ENCODE peak calls at places on chromosomes 13 and 19, in eight cellular contexts. One of them, this sample, is unnamed.

GRCh38 chr19:1430201-1430621 is 8.0 kb upstream of the RPS15 start:
- DNase-seq in transverse colon: no peak
- DNase-seq in neuronal stem cell: no peak
- DNase-seq in lower leg skin: no peak
- DNase-seq in AG04449: no peak
- DNase-seq in colonic mucosa: no peak
- DNase-seq in Peyer's patch: no peak
- DNase-seq in fibroblast of mammary gland: no peak
- DNase-seq in this sample: no peak

GRCh38 chr13:29758591-29759114 is 91.8 kb downstream of the UBL3 start:
- DNase-seq in lower leg skin: no peak
- DNase-seq in neuronal stem cell: no peak
- DNase-seq in transverse colon: peak
- DNase-seq in colonic mucosa: peak
- DNase-seq in AG04449: no peak
- DNase-seq in fibroblast of mammary gland: no peak
- DNase-seq in Peyer's patch: no peak
- DNase-seq in this sample: peak

GRCh38 chr13:106418556-106418955 is 116.9 kb downstream of the EFNB2 start:
- DNase-seq in neuronal stem cell: no peak
- DNase-seq in colonic mucosa: no peak
- DNase-seq in Peyer's patch: no peak
- DNase-seq in transverse colon: no peak
- DNase-seq in AG04449: peak
- DNase-seq in lower leg skin: no peak
- DNase-seq in fibroblast of mammary gland: peak
- DNase-seq in this sample: peak

GRCh38 chr13:106619688-106620555 is 52.0 kb upstream of the ARGLU1 start:
- DNase-seq in Peyer's patch: no peak
- DNase-seq in AG04449: peak
- DNase-seq in colonic mucosa: peak
- DNase-seq in fibroblast of mammary gland: peak
- DNase-seq in transverse colon: peak
- DNase-seq in lower leg skin: peak
- DNase-seq in neuronal stem cell: peak
- DNase-seq in this sample: peak

GRCh38 chr19:53853707-53854106 is 14.0 kb upstream of the MYADM start:
- DNase-seq in transverse colon: no peak
- DNase-seq in AG04449: no peak
- DNase-seq in lower leg skin: no peak
- DNase-seq in colonic mucosa: no peak
- DNase-seq in fibroblast of mammary gland: no peak
- DNase-seq in Peyer's patch: no peak
- DNase-seq in neuronal stem cell: no peak
- DNase-seq in this sample: no peak

GRCh38 chr13:73106513-73107214 is 47.9 kb downstream of the KLF5 start:
- DNase-seq in transverse colon: no peak
- DNase-seq in fibroblast of mammary gland: no peak
- DNase-seq in colonic mucosa: no peak
- DNase-seq in AG04449: no peak
- DNase-seq in Peyer's patch: no peak
- DNase-seq in lower leg skin: no peak
- DNase-seq in neuronal stem cell: no peak
- DNase-seq in this sample: no peak

GRCh38 chr13:23547000-23547590 is 23.1 kb upstream of the TNFRSF19 start:
- DNase-seq in neuronal stem cell: no peak
- DNase-seq in colonic mucosa: no peak
- DNase-seq in lower leg skin: no peak
- DNase-seq in Peyer's patch: no peak
- DNase-seq in transverse colon: peak
- DNase-seq in fibroblast of mammary gland: peak
- DNase-seq in AG04449: no peak
- DNase-seq in this sample: no peak

GRCh38 chr13:78298657-78299056 is 304.7 kb downstream of the POU4F1 start:
- DNase-seq in Peyer's patch: no peak
- DNase-seq in transverse colon: no peak
- DNase-seq in lower leg skin: no peak
- DNase-seq in neuronal stem cell: no peak
- DNase-seq in colonic mucosa: no peak
- DNase-seq in AG04449: no peak
- DNase-seq in fibroblast of mammary gland: peak
- DNase-seq in this sample: peak

GRCh38 chr19:4802711-4803110 is 11.2 kb downstream of the FEM1A start:
- DNase-seq in lower leg skin: no peak
- DNase-seq in fibroblast of mammary gland: no peak
- DNase-seq in AG04449: no peak
- DNase-seq in colonic mucosa: no peak
- DNase-seq in transverse colon: no peak
- DNase-seq in neuronal stem cell: no peak
- DNase-seq in Peyer's patch: no peak
- DNase-seq in this sample: no peak

GRCh38 chr19:54560881-54561385 is 12.7 kb upstream of the LILRA2 start:
- DNase-seq in neuronal stem cell: no peak
- DNase-seq in fibroblast of mammary gland: no peak
- DNase-seq in colonic mucosa: no peak
- DNase-seq in AG04449: no peak
- DNase-seq in Peyer's patch: no peak
- DNase-seq in lower leg skin: no peak
- DNase-seq in transverse colon: no peak
- DNase-seq in this sample: no peak

GRCh38 chr19:29668746-29669609 is 3.7 kb downstream of the PLEKHF1 start:
- DNase-seq in neuronal stem cell: no peak
- DNase-seq in AG04449: no peak
- DNase-seq in lower leg skin: no peak
- DNase-seq in colonic mucosa: no peak
- DNase-seq in fibroblast of mammary gland: no peak
- DNase-seq in transverse colon: no peak
- DNase-seq in Peyer's patch: no peak
- DNase-seq in this sample: peak

GRCh38 chr19:17180997-17181702 is 34.0 kb upstream of the USE1 start:
- DNase-seq in AG04449: no peak
- DNase-seq in fibroblast of mammary gland: no peak
- DNase-seq in Peyer's patch: no peak
- DNase-seq in transverse colon: no peak
- DNase-seq in colonic mucosa: no peak
- DNase-seq in neuronal stem cell: no peak
- DNase-seq in lower leg skin: no peak
- DNase-seq in this sample: no peak

GRCh38 chr13:110648155-110648819 is 32.9 kb downstream of the NAXD start:
- DNase-seq in fibroblast of mammary gland: no peak
- DNase-seq in AG04449: no peak
- DNase-seq in Peyer's patch: no peak
- DNase-seq in neuronal stem cell: no peak
- DNase-seq in transverse colon: no peak
- DNase-seq in lower leg skin: no peak
- DNase-seq in colonic mucosa: peak
- DNase-seq in this sample: no peak

DNA sequence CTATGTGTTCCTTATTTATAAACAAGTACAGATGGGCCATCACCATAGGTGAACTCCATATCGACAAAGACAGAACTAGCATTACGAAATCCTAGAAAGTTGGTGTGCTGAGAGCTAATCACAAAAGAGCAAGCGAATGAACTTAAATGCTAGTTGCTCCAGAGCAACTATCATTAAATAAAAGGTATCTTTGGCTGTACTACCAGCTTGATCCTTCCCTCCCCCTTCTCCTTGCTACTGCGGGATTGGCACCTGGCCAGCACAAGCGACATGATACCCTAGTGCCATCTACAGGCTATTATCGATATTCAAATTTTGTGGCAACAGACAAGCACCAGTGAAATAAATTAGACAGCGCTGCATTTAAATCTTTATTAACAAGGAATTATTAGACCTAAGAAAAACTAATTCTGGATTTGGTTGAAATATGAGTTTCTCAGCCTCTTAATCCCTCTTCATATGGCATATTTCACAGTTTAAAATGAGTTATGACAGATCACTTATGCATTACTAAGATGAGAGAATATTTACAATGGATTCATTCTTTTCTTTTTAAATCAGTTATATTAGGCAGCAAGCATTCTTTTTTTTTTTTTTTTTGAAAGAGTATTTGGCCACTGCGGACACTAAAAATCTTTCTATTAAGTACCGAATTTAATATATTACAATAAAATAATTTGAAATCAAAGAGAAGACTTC is 5.8 kb downstream of the PCDH9 start:
- DNase-seq in transverse colon: peak
- DNase-seq in Peyer's patch: peak
- DNase-seq in neuronal stem cell: peak
- DNase-seq in colonic mucosa: peak
- DNase-seq in AG04449: peak
- DNase-seq in lower leg skin: peak
- DNase-seq in fibroblast of mammary gland: peak
- DNase-seq in this sample: peak
- H3K4me3 ChIP-seq in transverse colon: no peak
- H3K4me3 ChIP-seq in Peyer's patch: no peak
- H3K4me3 ChIP-seq in neuronal stem cell: peak
- H3K4me3 ChIP-seq in colonic mucosa: no peak
- H3K4me3 ChIP-seq in AG04449: peak
- H3K4me3 ChIP-seq in lower leg skin: no peak
- H3K4me3 ChIP-seq in fibroblast of mammary gland: no peak
- H3K4me3 ChIP-seq in this sample: no peak

GRCh38 chr13:28492527-28493367 is 2.2 kb downstream of the FLT1 start:
- DNase-seq in Peyer's patch: no peak
- DNase-seq in transverse colon: no peak
- DNase-seq in fibroblast of mammary gland: no peak
- DNase-seq in AG04449: no peak
- DNase-seq in neuronal stem cell: peak
- DNase-seq in colonic mucosa: no peak
- DNase-seq in lower leg skin: no peak
- DNase-seq in this sample: no peak

GRCh38 chr13:28495586-28496564 is 947 bp upstream of the FLT1 start:
- DNase-seq in AG04449: no peak
- DNase-seq in lower leg skin: no peak
- DNase-seq in colonic mucosa: no peak
- DNase-seq in transverse colon: no peak
- DNase-seq in neuronal stem cell: no peak
- DNase-seq in fibroblast of mammary gland: no peak
- DNase-seq in Peyer's patch: no peak
- DNase-seq in this sample: peak

GRCh38 chr13:28493740-28494536 is 990 bp downstream of the FLT1 start:
- DNase-seq in lower leg skin: no peak
- DNase-seq in AG04449: no peak
- DNase-seq in colonic mucosa: no peak
- DNase-seq in neuronal stem cell: peak
- DNase-seq in transverse colon: no peak
- DNase-seq in Peyer's patch: no peak
- DNase-seq in fibroblast of mammary gland: no peak
- DNase-seq in this sample: no peak

GRCh38 chr13:28494537-28494860 is 429 bp downstream of the FLT1 start:
- DNase-seq in transverse colon: no peak
- DNase-seq in Peyer's patch: no peak
- DNase-seq in fibroblast of mammary gland: no peak
- DNase-seq in AG04449: no peak
- DNase-seq in lower leg skin: no peak
- DNase-seq in neuronal stem cell: peak
- DNase-seq in colonic mucosa: no peak
- DNase-seq in this sample: no peak

DNA sequence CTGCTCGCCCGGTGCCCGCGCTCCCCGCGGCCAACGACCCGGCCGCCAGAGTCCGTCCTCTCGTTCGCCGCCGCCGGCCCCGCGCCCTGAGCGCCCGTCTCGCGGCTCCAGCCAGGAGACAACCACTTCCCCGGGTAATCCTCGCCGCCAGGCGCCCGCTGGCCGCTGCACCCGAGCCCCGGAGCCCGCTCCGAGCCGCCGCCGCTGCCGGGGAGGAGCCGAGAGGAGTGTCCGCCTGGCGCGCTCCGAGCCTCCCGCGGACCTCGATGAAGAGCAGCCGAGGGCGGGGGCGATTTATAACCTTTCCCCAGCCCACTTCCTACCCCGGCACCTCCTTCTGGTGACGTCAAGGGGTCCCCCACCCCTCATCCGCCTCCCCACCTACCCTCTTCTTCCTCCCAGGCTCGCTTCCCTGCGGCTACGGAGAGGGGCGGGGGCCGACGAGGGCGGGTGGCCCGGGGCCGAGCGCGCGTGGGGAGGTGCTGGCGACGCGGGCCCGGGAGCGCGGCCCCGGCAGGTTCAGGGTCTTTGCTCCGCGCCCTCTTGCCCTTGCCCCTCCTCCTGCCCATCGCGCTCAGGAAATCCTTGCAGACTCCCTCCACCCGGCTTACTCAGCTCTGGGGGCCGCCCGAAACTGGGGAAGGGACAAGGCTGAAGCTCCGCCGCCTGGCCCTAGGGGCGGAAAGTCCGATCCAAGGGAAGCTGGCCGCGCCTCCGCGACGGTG is at the start of gene FLT1:
- DNase-seq in colonic mucosa: peak
- DNase-seq in transverse colon: no peak
- DNase-seq in lower leg skin: no peak
- DNase-seq in neuronal stem cell: peak
- DNase-seq in fibroblast of mammary gland: no peak
- DNase-seq in Peyer's patch: no peak
- DNase-seq in AG04449: no peak
- DNase-seq in this sample: peak
- H3K4me3 ChIP-seq in colonic mucosa: peak
- H3K4me3 ChIP-seq in transverse colon: peak
- H3K4me3 ChIP-seq in lower leg skin: peak
- H3K4me3 ChIP-seq in neuronal stem cell: peak
- H3K4me3 ChIP-seq in fibroblast of mammary gland: peak
- H3K4me3 ChIP-seq in Peyer's patch: peak
- H3K4me3 ChIP-seq in AG04449: peak
- H3K4me3 ChIP-seq in this sample: no peak

GRCh38 chr19:49552749-49553148 is 24.9 kb downstream of the RCN3 start:
- DNase-seq in AG04449: no peak
- DNase-seq in fibroblast of mammary gland: no peak
- DNase-seq in Peyer's patch: no peak
- DNase-seq in lower leg skin: no peak
- DNase-seq in transverse colon: no peak
- DNase-seq in colonic mucosa: no peak
- DNase-seq in neuronal stem cell: no peak
- DNase-seq in this sample: no peak
- H3K4me3 ChIP-seq in AG04449: no peak
- H3K4me3 ChIP-seq in fibroblast of mammary gland: no peak
- H3K4me3 ChIP-seq in Peyer's patch: no peak
- H3K4me3 ChIP-seq in lower leg skin: no peak
- H3K4me3 ChIP-seq in transverse colon: no peak
- H3K4me3 ChIP-seq in colonic mucosa: no peak
- H3K4me3 ChIP-seq in neuronal stem cell: no peak
- H3K4me3 ChIP-seq in this sample: no peak

DNA sequence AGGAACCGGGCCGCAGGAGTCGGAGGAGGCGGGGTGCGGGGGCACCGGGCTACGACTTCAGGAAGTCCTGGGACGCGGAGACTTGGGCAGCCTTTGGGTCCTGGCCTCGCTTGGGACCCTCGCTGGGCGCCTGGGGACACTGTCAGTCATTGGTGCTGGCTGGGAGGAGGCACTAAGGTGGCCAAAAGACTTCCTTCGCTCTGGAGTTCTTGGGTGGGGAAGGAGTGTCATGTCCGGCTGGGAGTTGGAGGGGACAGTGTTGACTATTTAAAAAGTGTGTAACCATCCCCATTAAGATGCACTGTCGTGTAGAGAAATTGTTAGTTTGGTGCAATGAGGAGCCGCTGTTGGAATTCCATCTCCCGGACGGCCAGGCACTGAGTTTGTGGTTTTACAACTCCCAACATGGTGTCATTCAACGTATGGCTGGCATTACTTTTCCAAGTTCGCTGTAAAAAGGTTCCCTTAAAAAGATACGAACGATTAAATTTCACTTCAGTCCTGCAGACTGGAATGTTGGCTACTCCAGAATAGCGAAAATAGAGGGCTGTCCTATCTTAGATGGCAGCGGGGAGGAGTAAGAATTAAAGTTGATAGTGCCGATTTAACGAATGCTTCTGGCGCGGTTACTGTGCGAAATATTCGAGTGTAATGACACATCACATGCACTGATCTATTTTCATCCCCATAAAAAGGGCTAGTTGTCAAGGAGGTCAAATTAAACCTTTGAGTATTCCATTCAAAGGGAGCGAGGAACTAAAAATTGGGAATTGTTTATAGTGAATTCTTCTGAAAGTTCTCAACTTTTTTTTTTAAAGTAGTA is 836 bp downstream of the DNAJC3 start:
- DNase-seq in colonic mucosa: peak
- DNase-seq in AG04449: no peak
- DNase-seq in transverse colon: peak
- DNase-seq in Peyer's patch: no peak
- DNase-seq in neuronal stem cell: peak
- DNase-seq in lower leg skin: peak
- DNase-seq in fibroblast of mammary gland: peak
- DNase-seq in this sample: peak
- H3K4me3 ChIP-seq in colonic mucosa: peak
- H3K4me3 ChIP-seq in AG04449: peak
- H3K4me3 ChIP-seq in transverse colon: peak
- H3K4me3 ChIP-seq in Peyer's patch: peak
- H3K4me3 ChIP-seq in neuronal stem cell: peak
- H3K4me3 ChIP-seq in lower leg skin: peak
- H3K4me3 ChIP-seq in fibroblast of mammary gland: peak
- H3K4me3 ChIP-seq in this sample: peak